ENCODE peak calls at places on chromosomes 2 and 18, in eight cellular contexts. Q is sigmoid colon, W is H1, G is ovary, K is left lung, U is K562, Z is transverse colon, Y is HepG2. S is an unnamed sample. For H3K9me3 and H3K4me1, the result is how much of the 10 kb centered on the place peaks cover.

GRCh38 chr18:68467966-68468365 is 246.9 kb downstream of the TMX3 start:
- DNase-seq in Q (no peak), W (no peak), G (no peak), K (no peak), U (no peak), Z (no peak), Y (no peak), S (no peak)

GRCh38 chr2:81658227-81658626 is 1353.7 kb upstream of the LRRTM1 start:
- DNase-seq in Q (no peak), W (no peak), G (no peak), K (no peak), U (no peak), Z (no peak), Y (peak), S (no peak)

GRCh38 chr2:172846551-172846950 is 110.9 kb downstream of the RAPGEF4 start:
- DNase-seq in Q (no peak), W (no peak), G (no peak), K (no peak), U (no peak), Z (no peak), Y (no peak), S (no peak)

GRCh38 chr18:8745355-8746014 is 40.1 kb downstream of the MTCL1 start:
- DNase-seq in Q (no peak), W (no peak), G (no peak), K (no peak), U (no peak), Z (no peak), Y (no peak), S (no peak)

GRCh38 chr2:239319261-239319661 is 81.6 kb downstream of the HDAC4 start:
- DNase-seq in Q (peak), W (no peak), G (peak), K (peak), U (peak), Z (peak), Y (no peak), S (no peak)

GRCh38 chr18:4068552-4069158 is 386.5 kb downstream of the DLGAP1 start:
- DNase-seq in Q (no peak), W (no peak), G (no peak), K (no peak), U (peak), Z (peak), Y (peak), S (no peak)

GRCh38 chr2:237158194-237158593 is 72.5 kb downstream of the COPS8 start:
- DNase-seq in Q (no peak), W (no peak), G (no peak), K (no peak), U (no peak), Z (no peak), Y (no peak), S (no peak)

GRCh38 chr2:120509213-120509815 is 163.4 kb downstream of the INHBB start:
- DNase-seq in Q (peak), W (no peak), G (no peak), K (no peak), U (no peak), Z (no peak), Y (no peak), S (no peak)

GRCh38 chr18:79401494-79402208 is 5.9 kb downstream of the NFATC1 start:
- DNase-seq in Q (peak), W (no peak), G (no peak), K (no peak), U (no peak), Z (no peak), Y (no peak), S (no peak)

GRCh38 chr18:79630266-79631095 is 49.1 kb upstream of the CTDP1 start:
- DNase-seq in Q (no peak), W (no peak), G (no peak), K (no peak), U (no peak), Z (no peak), Y (no peak), S (no peak)

GRCh38 chr2:177724398-177725287 is 332.1 kb downstream of the AGPS start:
- DNase-seq in Q (peak), W (peak), G (peak), K (no peak), U (peak), Z (peak), Y (peak), S (no peak)

GRCh38 chr2:152186257-152186656 is 10.7 kb upstream of the STAM2 start:
- DNase-seq in Q (no peak), W (no peak), G (no peak), K (no peak), U (no peak), Z (no peak), Y (no peak), S (no peak)

GRCh38 chr2:152189622-152190495 is 14.3 kb upstream of the STAM2 start:
- DNase-seq in Q (no peak), W (no peak), G (peak), K (no peak), U (peak), Z (peak), Y (peak), S (no peak)
- TF ChIP-seq CTCF in Q (peak), W (peak), G (peak), K (peak), U (peak), Z (peak), Y (peak), S (peak)

GRCh38 chr18:55713707-55714106 is 125.7 kb upstream of the TCF4 start:
- DNase-seq in Q (no peak), W (no peak), G (no peak), K (no peak), U (no peak), Z (no peak), Y (no peak), S (no peak)
- H3K9me3 ChIP-seq in Q (under half), W (under half), G (under half), K (under half), U (under half), Z (under half), Y (under half), S (under half)

DNA sequence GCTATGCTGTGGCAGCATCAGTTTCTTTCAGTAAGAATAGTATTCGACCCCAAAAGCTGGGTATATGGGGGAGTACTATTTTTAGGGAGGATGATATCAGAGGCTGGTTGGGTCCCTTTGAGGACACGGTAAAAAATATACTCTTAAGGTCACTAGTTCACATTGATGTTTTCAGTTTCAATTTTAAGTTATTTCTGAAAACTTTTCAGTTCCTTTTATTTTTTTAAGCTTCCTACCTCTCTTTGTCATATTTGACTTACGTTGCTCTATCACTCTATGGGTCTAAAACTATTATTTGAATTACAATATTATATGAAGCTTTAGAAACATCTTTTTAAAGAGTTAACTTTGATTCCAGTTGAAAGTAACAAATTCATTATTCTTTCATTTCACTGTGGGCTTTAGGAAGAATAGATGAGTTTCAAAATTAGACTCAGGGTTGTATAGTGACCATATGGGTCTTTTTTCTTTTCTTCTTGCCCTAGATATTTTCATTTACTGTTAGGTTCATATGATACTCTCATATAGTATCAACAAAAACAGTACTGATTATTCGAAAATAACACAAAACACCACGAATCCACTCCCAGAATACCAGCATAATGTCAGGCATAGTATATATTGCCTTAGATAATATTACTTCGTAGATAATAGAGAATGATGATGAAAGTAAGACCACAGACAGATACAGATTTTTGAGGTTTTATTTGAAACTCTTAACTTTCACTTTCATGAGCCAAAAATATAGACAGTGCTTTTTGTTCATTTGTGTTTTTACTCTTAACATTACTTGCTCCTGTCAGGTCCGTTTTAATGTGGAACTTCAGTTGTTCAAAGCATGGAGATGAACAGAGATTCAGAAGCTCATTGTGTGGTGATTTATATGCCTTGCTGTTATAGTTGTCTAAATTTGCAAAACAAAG is 9.8 kb downstream of the RMDN2 start:
- DNase-seq in Q (no peak), W (no peak), G (no peak), K (no peak), U (no peak), Z (no peak), Y (no peak), S (no peak)
- H3K4me1 ChIP-seq in Q (under half), W (under half), G (under half), K (under half), U (under half), Z (under half), Y (under half), S (under half)

GRCh38 chr2:240857039-240858008 is 11.3 kb upstream of the AGXT start:
- DNase-seq in Q (no peak), W (no peak), G (no peak), K (no peak), U (no peak), Z (peak), Y (peak), S (no peak)
- TF ChIP-seq CTCF in Q (no peak), W (no peak), G (no peak), K (no peak), U (no peak), Z (no peak), Y (peak), S (no peak)

GRCh38 chr18:35244671-35245070 is 3.8 kb downstream of the ZNF397 start:
- DNase-seq in Q (no peak), W (no peak), G (no peak), K (no peak), U (no peak), Z (no peak), Y (no peak), S (no peak)
- H3K9me3 ChIP-seq in Q (under half), W (under half), G (under half), K (under half), U (under half), Z (under half), Y (under half), S (under half)

GRCh38 chr18:44729631-44730101 is 49.0 kb downstream of the SETBP1 start:
- DNase-seq in Q (no peak), W (no peak), G (no peak), K (no peak), U (no peak), Z (no peak), Y (no peak), S (no peak)
- H3K4me1 ChIP-seq in Q (half or more), W (under half), G (under half), K (under half), U (under half), Z (half or more), Y (under half), S (half or more)

GRCh38 chr2:75155115-75155514 is 44.2 kb downstream of the TACR1 start:
- DNase-seq in Q (no peak), W (no peak), G (no peak), K (no peak), U (no peak), Z (no peak), Y (no peak), S (no peak)

GRCh38 chr2:75162897-75163296 is 36.4 kb downstream of the TACR1 start:
- DNase-seq in Q (no peak), W (no peak), G (no peak), K (no peak), U (no peak), Z (no peak), Y (no peak), S (no peak)

GRCh38 chr2:75153221-75153620 is 46.1 kb downstream of the TACR1 start:
- DNase-seq in Q (no peak), W (no peak), G (no peak), K (no peak), U (no peak), Z (no peak), Y (peak), S (no peak)

GRCh38 chr2:75157435-75157834 is 41.9 kb downstream of the TACR1 start:
- DNase-seq in Q (no peak), W (no peak), G (no peak), K (no peak), U (no peak), Z (no peak), Y (no peak), S (no peak)
- TF ChIP-seq CTCF in Q (peak), W (peak), G (no peak), K (no peak), U (no peak), Z (no peak), Y (no peak), S (no peak)

GRCh38 chr2:148721520-148721931 is 77.0 kb downstream of the EPC2 start:
- DNase-seq in Q (no peak), W (no peak), G (no peak), K (no peak), U (no peak), Z (no peak), Y (no peak), S (no peak)

GRCh38 chr2:148719941-148720436 is 75.4 kb downstream of the EPC2 start:
- DNase-seq in Q (peak), W (no peak), G (no peak), K (no peak), U (no peak), Z (no peak), Y (no peak), S (no peak)

GRCh38 chr2:148720501-148720998 is 76.0 kb downstream of the EPC2 start:
- DNase-seq in Q (peak), W (no peak), G (peak), K (peak), U (no peak), Z (no peak), Y (no peak), S (no peak)

GRCh38 chr2:148718039-148718438 is 73.5 kb downstream of the EPC2 start:
- DNase-seq in Q (no peak), W (no peak), G (no peak), K (no peak), U (no peak), Z (no peak), Y (no peak), S (no peak)

GRCh38 chr2:148719195-148719749 is 74.7 kb downstream of the EPC2 start:
- DNase-seq in Q (no peak), W (no peak), G (no peak), K (no peak), U (no peak), Z (no peak), Y (peak), S (no peak)
- H3K9me3 ChIP-seq in Q (under half), W (under half), G (under half), K (under half), U (under half), Z (under half), Y (under half), S (under half)

GRCh38 chr2:64862001-64862397 is 127.2 kb upstream of the SLC1A4 start:
- DNase-seq in Q (no peak), W (no peak), G (no peak), K (no peak), U (no peak), Z (no peak), Y (no peak), S (no peak)
- H3K4me1 ChIP-seq in Q (under half), W (under half), G (under half), K (under half), U (under half), Z (under half), Y (half or more), S (half or more)

GRCh38 chr18:73150199-73150598 is 282.4 kb upstream of the NETO1 start:
- DNase-seq in Q (no peak), W (no peak), G (no peak), K (no peak), U (no peak), Z (no peak), Y (no peak), S (no peak)
- TF ChIP-seq CTCF in Q (no peak), W (peak), G (no peak), K (no peak), U (no peak), Z (no peak), Y (no peak), S (no peak)

S was measured in esophagus squamous epithelium.